ENCODE peak calls at places on chromosome 21, in five cellular contexts. M, V, C, T and I are unnamed samples.

GRCh38 chr21:32278068-32278467 is 781 bp downstream of the MIS18A start:
- DNase-seq in T (peak), C (no peak), M (no peak), V (no peak), I (no peak)

GRCh38 chr21:44951186-44951915 is 11.5 kb downstream of the SLX9 start:
- DNase-seq in M (no peak), V (no peak), C (no peak), T (no peak), I (no peak)

GRCh38 chr21:21309510-21309909 is 311.3 kb downstream of the NCAM2 start:
- DNase-seq in M (no peak), T (peak), C (no peak), V (no peak), I (no peak)

GRCh38 chr21:27268290-27268689 is 301.4 kb upstream of the ADAMTS5 start:
- DNase-seq in C (no peak), V (no peak), T (peak), M (no peak), I (no peak)

GRCh38 chr21:45993210-45994085 is 11.9 kb downstream of the COL6A1 start:
- DNase-seq in T (no peak), M (no peak), V (no peak), C (no peak), I (no peak)

GRCh38 chr21:39712976-39713375 is 32.0 kb upstream of the IGSF5 start:
- DNase-seq in T (no peak), M (peak), C (peak), V (no peak), I (peak)

GRCh38 chr21:42094811-42095210 is 23.7 kb downstream of the UMODL1 start:
- DNase-seq in C (no peak), M (no peak), T (no peak), V (no peak), I (no peak)

GRCh38 chr21:34073749-34074282 is 438 bp downstream of the MRPS6 start:
- DNase-seq in T (peak), C (peak), V (peak), M (no peak), I (no peak)

GRCh38 chr21:43930074-43930847 is 65.2 kb downstream of the AGPAT3 start:
- DNase-seq in C (no peak), V (no peak), T (no peak), M (no peak), I (no peak)

GRCh38 chr21:46150073-46150472 is 5.3 kb downstream of the FTCD start:
- DNase-seq in M (no peak), T (no peak), V (no peak), C (no peak), I (no peak)

GRCh38 chr21:16865612-16866011 is 647.2 kb upstream of the CXADR start:
- DNase-seq in M (no peak), C (no peak), V (no peak), T (peak), I (no peak)

GRCh38 chr21:41095983-41096382 is 72.0 kb upstream of the BACE2 start:
- DNase-seq in M (no peak), V (no peak), T (no peak), C (no peak), I (no peak)

GRCh38 chr21:45309069-45309521 is 21.4 kb upstream of the POFUT2 start:
- DNase-seq in M (no peak), V (peak), T (peak), C (no peak), I (no peak)

GRCh38 chr21:44074315-44074958 is 32.8 kb upstream of the PWP2 start:
- DNase-seq in C (no peak), M (no peak), T (no peak), V (no peak), I (no peak)

GRCh38 chr21:32549454-32549853 is 35.9 kb downstream of the TCP10L start:
- DNase-seq in M (no peak), C (no peak), T (no peak), V (no peak), I (no peak)

GRCh38 chr21:37742532-37742931 is 173.7 kb downstream of the KCNJ6 start:
- DNase-seq in V (no peak), C (no peak), T (peak), M (no peak), I (no peak)

GRCh38 chr21:29454179-29454578 is 155.5 kb downstream of the BACH1 start:
- DNase-seq in V (no peak), M (no peak), T (no peak), C (no peak), I (no peak)

GRCh38 chr21:30613836-30614235 is at the start of gene KRTAP6-1:
- DNase-seq in V (no peak), C (no peak), M (no peak), T (no peak), I (no peak)

GRCh38 chr21:46322351-46323226 is 1.1 kb downstream of the C21orf58 start:
- DNase-seq in T (peak), V (peak), C (no peak), M (no peak), I (no peak)

GRCh38 chr21:25350056-25350455 is 257.2 kb downstream of the MRPL39 start:
- DNase-seq in T (peak), C (no peak), V (peak), M (no peak), I (peak)

GRCh38 chr21:44263221-44263671 is 1.5 kb upstream of the DNMT3L start:
- DNase-seq in C (no peak), M (no peak), T (no peak), V (no peak), I (no peak)

GRCh38 chr21:45029298-45029967 is 44.9 kb upstream of the ADARB1 start:
- DNase-seq in T (no peak), C (peak), V (no peak), M (no peak), I (no peak)

GRCh38 chr21:46426313-46427046 is 32.2 kb upstream of the DIP2A start:
- DNase-seq in M (no peak), C (no peak), V (no peak), T (no peak), I (no peak)

GRCh38 chr21:38804617-38805281 is 980 bp upstream of the ETS2 start:
- DNase-seq in C (peak), T (peak), V (peak), M (peak), I (no peak)

GRCh38 chr21:45281411-45282282 is 6.0 kb downstream of the POFUT2 start:
- DNase-seq in T (no peak), V (no peak), C (no peak), M (no peak), I (no peak)

GRCh38 chr21:46660505-46660904 is 25.0 kb downstream of the PRMT2 start:
- DNase-seq in V (peak), T (no peak), C (no peak), M (no peak), I (peak)

GRCh38 chr21:33078907-33079582 is 9.1 kb downstream of the OLIG1 start:
- DNase-seq in T (no peak), M (no peak), C (no peak), V (peak), I (no peak)

GRCh38 chr21:42403611-42404231 is at the start of gene UBASH3A:
- DNase-seq in C (no peak), T (no peak), V (peak), M (no peak), I (peak)

GRCh38 chr21:42313501-42313969 is 1.7 kb downstream of the TFF3 start:
- DNase-seq in V (no peak), T (no peak), M (no peak), C (peak), I (no peak)

GRCh38 chr21:41439245-41439644 is 13.2 kb downstream of the MX1 start:
- DNase-seq in T (no peak), V (no peak), C (no peak), M (no peak), I (no peak)

GRCh38 chr21:43779660-43780059 is 3.6 kb upstream of the CSTB start:
- DNase-seq in T (no peak), C (peak), V (no peak), M (peak), I (peak)

GRCh38 chr21:35611752-35612151 is 448.6 kb downstream of the SETD4 start:
- DNase-seq in C (no peak), T (peak), V (no peak), M (no peak), I (no peak)

GRCh38 chr21:45989355-45990048 is 7.9 kb downstream of the COL6A1 start:
- DNase-seq in V (no peak), M (no peak), C (no peak), T (no peak), I (no peak)

GRCh38 chr21:42233067-42233981 is 14.4 kb downstream of the ABCG1 start:
- DNase-seq in M (no peak), V (peak), T (peak), C (no peak), I (peak)